ENCODE peak calls at places on chromosomes 7 and 10, in five cellular contexts. H is kidney epithelial cell, F is heart left ventricle, G is GM06990, B is heart right ventricle. X is an unnamed sample.

GRCh38 chr7:115679976-115680375 is 350.6 kb downstream of the TFEC start:
- DNase-seq in H (no peak), F (no peak), G (no peak), B (no peak), X (peak; percentile 92)

GRCh38 chr7:16668049-16668858 is 22.3 kb downstream of the BZW2 start:
- DNase-seq in H (peak; percentile 92), F (peak; percentile 40), G (no peak), B (peak; percentile 58), X (peak; percentile 96)

GRCh38 chr10:76086571-76087260 is 655.3 kb downstream of the LRMDA start:
- DNase-seq in H (peak; percentile 45), F (no peak), G (no peak), B (peak; percentile 8), X (peak; percentile 20)

GRCh38 chr10:77586719-77587423 is 50.7 kb downstream of the KCNMA1 start:
- DNase-seq in H (no peak), F (no peak), G (no peak), B (no peak), X (no peak)

GRCh38 chr10:56928717-56929116 is 567.7 kb upstream of the ZWINT start:
- DNase-seq in H (no peak), F (no peak), G (no peak), B (no peak), X (no peak)

GRCh38 chr7:187237-187927 is 5.0 kb upstream of the FAM20C start:
- DNase-seq in H (no peak), F (no peak), G (no peak), B (no peak), X (no peak)

GRCh38 chr10:81068446-81068845 is 530.7 kb downstream of the SH2D4B start:
- DNase-seq in H (no peak), F (no peak), G (no peak), B (no peak), X (no peak)

GRCh38 chr10:23035569-23035968 is 59.8 kb upstream of the MSRB2 start:
- DNase-seq in H (no peak), F (no peak), G (no peak), B (no peak), X (peak; percentile 48)

GRCh38 chr10:110527731-110528171 is 30.0 kb downstream of the DUSP5 start:
- DNase-seq in H (no peak), F (no peak), G (no peak), B (no peak), X (no peak)

GRCh38 chr10:35464805-35465456 is 128.6 kb downstream of the CCNY start:
- DNase-seq in H (no peak), F (no peak), G (no peak), B (no peak), X (no peak)

GRCh38 chr7:28272461-28272877 is 91.9 kb upstream of the JAZF1 start:
- DNase-seq in H (no peak), F (peak; percentile 44), G (no peak), B (peak; percentile 42), X (peak; percentile 76)

DNA sequence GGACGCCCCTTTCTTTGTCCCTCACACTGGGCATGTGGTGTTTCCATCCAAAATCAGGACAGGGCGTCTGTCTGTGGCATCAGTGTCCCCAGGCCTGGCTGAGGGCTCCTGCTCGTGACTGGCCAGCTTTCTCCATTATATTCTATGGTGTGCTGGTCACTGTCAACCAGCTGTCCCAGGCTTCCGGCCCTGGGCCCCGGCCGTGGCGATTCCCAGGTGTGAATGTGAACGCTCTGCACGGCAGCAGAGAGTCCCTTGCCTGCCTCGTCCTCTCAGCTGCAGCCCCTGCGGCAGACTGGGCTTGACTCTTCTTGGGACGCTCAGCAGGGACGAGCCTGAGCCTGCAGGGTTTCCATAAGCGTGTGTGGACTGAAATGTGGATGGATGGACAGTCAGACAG is 5.9 kb upstream of the UTF1 start:
- DNase-seq in H (no peak), F (no peak), G (no peak), B (no peak), X (no peak)
- H3K27me3 ChIP-seq in H (peaks cover 68% of the 10 kb centered on the region), F (peaks cover 27% of the 10 kb centered on the region), G (no peaks in the 10 kb centered on the region), B (peaks cover 4% of the 10 kb centered on the region), X (peaks cover 56% of the 10 kb centered on the region)

DNA sequence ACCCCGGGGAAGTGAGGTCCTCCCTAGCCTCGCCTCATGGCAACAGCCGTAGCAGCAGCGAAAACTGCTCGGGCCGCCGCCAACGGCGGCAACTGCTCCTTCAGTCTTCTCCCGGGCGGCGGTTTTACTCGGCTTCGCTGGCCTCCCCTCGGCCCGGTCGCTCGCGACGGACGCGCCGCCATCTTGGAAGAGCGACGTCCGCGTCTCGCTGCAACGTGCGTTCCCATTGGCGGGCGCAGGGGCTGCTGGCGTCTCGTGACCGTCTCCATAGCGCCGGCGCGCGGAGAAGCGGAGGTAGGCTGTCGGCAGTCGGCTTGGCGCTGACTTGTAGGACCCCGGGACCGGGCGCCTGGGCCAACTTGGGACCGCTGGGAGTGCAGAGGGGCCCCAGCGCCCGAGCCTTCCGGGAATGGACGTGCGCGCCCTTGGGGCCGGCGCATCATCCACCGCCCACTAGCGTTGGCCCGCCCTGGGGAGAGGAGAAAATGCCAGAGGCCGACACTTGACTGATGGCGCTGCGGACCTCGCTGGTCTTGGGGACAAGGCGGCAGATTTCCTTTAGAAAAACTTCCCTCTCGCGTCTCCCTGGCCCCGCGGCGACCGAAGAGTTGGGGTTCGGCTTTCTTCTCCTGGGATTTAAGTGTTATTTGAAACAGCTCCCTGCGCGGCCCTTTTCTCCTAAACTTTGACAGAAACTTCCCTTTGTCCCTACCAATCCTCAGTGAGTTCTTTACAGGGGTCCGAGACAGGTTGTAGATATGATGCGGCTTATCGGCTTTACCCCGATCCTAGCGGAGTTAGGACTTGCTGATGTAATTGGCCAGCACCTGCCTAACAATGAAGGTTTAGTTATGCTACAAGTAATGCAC is at the start of gene SNX13:
- DNase-seq in H (peak; percentile 56), F (peak; percentile 93), G (peak; percentile 92), B (peak; percentile 90), X (peak; percentile 96)
- TF ChIP-seq CTCF in H (peak; percentile 15), F (no peak), G (peak; percentile 53), B (peak; percentile 73), X (peak; percentile 48)

DNA sequence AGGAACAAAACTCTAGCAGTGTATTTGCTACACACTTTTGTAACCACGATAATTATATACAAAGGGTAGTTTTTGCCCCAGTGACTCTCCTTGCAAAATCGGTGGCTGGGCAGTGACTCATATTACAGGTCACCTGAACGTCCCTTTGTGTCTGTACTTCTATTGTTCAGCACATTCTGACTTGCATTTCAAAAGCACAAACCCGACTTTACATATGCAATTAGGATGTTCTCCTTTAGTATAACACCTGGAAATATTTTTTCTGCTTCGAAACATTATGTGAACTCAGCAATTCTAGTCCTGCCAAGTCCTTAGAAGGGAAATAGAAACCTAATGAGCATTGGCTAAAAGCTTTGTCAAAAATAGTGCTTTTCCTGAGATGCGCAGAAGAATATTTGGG is 6.0 kb downstream of the PRR15 start:
- DNase-seq in H (no peak), F (no peak), G (no peak), B (no peak), X (no peak)
- H3K27me3 ChIP-seq in H (no peaks in the 10 kb centered on the region), F (peaks cover 7% of the 10 kb centered on the region), G (peaks cover 6% of the 10 kb centered on the region), B (no peaks in the 10 kb centered on the region), X (peaks cover 54% of the 10 kb centered on the region)

GRCh38 chr7:129434172-129434845 is at the start of gene STRIP2:
- DNase-seq in H (peak; percentile 28), F (peak; percentile 94), G (peak; percentile 92), B (peak; percentile 93), X (peak; percentile 91)

GRCh38 chr7:129431911-129432643 is 2.2 kb upstream of the STRIP2 start:
- DNase-seq in H (no peak), F (no peak), G (no peak), B (no peak), X (no peak)

GRCh38 chr7:129435414-129435829 is 1.2 kb downstream of the STRIP2 start:
- DNase-seq in H (no peak), F (no peak), G (no peak), B (no peak), X (no peak)

GRCh38 chr7:129434846-129435318 is 650 bp downstream of the STRIP2 start:
- DNase-seq in H (no peak), F (peak; percentile 23), G (peak; percentile 26), B (no peak), X (no peak)

DNA sequence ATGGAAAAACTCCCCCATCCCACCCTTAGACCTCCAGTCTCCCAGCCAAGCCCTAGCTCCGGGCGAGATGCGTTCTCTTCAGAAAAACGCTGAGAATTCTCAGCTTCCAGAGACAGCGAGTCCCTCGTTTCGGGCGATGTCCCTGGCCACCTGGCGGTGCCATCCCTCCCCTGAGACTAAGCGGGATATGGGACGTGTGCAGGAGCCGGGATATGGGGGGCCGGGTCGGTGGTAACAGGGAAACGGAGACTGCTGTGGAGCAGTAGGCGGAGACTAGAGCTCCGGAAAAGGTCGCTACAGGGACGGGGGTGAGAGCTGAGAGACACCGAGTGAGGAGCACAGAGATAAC is 435 bp upstream of the STRIP2 start:
- DNase-seq in H (no peak), F (no peak), G (no peak), B (no peak), X (no peak)
- TF ChIP-seq CTCF in H (peak; percentile 30), F (peak; percentile 7), G (no peak), B (peak; percentile 26), X (no peak)

DNA sequence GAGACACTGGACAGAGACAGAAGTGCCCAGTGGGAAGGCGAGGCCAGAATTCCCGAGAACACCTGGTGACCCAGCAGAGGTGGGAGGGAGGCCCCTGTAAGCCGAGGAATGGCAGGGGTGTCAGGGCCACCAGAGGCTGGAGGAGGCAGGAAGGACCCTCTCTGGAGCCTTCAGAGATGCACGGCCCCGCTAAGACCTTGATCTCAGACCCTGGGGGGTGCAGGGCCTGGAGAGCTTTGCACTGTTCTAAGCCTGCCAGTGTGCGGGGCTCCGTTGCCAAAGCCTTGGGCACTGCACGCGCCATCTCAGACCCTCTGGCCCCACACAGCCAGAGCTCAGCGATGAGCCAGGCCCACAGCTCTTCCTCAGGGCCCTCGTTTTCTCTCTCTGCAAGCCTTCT is 557.1 kb downstream of the PTPRN2 start:
- DNase-seq in H (no peak), F (no peak), G (no peak), B (no peak), X (no peak)
- H3K27me3 ChIP-seq in H (no peaks in the 10 kb centered on the region), F (no peaks in the 10 kb centered on the region), G (no peaks in the 10 kb centered on the region), B (no peaks in the 10 kb centered on the region), X (no peaks in the 10 kb centered on the region)